ENCODE peak calls at places on chromosomes 13 and 19, in four cellular contexts. K is WTC11, P is HepG2, Y is K562. R is an unnamed sample.

GRCh38 chr13:30713133-30713532 is 22.2 kb upstream of the ALOX5AP start:
- DNase-seq in K (no peak), P (no peak), Y (peak; percentile 6), R (no peak)

GRCh38 chr19:34430738-34431625 is 2.8 kb downstream of the UBA2 start:
- DNase-seq in K (peak; percentile 20), P (peak; percentile 57), Y (peak; percentile 72), R (peak; percentile 77)

GRCh38 chr19:39223703-39224279 is 19.7 kb upstream of the SYCN start:
- DNase-seq in K (peak; percentile 67), P (no peak), Y (peak; percentile 38), R (no peak)

GRCh38 chr19:33720691-33721682 is 75.7 kb upstream of the KCTD15 start:
- DNase-seq in K (no peak), P (peak; percentile 10), Y (peak; percentile 26), R (no peak)

GRCh38 chr13:76816394-76816793 is 69.8 kb downstream of the KCTD12 start:
- DNase-seq in K (no peak), P (no peak), Y (no peak), R (no peak)

GRCh38 chr19:29812080-29812880 is 489 bp downstream of the CCNE1 start:
- DNase-seq in K (peak; percentile 30), P (no peak), Y (no peak), R (peak; percentile 71)

GRCh38 chr13:42401376-42401775 is 129.4 kb downstream of the AKAP11 start:
- DNase-seq in K (no peak), P (no peak), Y (no peak), R (no peak)

GRCh38 chr13:39998166-39998565 is 342.7 kb downstream of the COG6 start:
- DNase-seq in K (no peak), P (no peak), Y (no peak), R (no peak)

GRCh38 chr13:92433963-92434362 is 792.6 kb upstream of the GPC6 start:
- DNase-seq in K (no peak), P (no peak), Y (no peak), R (no peak)

GRCh38 chr19:14146789-14147216 is 10.4 kb upstream of the ASF1B start:
- DNase-seq in K (no peak), P (no peak), Y (peak; percentile 44), R (no peak)

DNA sequence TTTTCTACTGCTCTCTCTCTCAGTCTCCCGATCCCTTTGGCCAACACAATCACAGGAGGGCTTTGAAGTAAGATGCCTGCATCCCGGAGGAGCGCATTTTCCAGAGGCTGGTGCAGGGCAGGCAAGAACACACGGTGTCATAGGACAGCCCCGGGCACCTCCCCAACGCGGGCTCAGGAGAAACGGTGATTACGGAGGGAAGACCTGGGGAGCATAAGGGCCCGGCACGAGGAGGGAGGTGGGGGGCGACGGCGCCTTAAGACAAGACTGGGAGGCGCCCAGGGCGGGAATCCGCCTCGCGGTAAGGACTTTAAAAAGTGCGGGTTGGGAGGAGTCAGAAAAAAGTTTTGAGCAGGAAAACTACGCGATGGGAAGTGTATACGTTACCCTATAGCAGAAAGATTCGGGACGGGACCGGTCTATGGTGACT is 18.7 kb upstream of the ZNF888 start:
- DNase-seq in K (peak; percentile 45), P (no peak), Y (peak; percentile 55), R (peak; percentile 25)
- TF ChIP-seq FOXJ3 in K (no peak), P (no peak), Y (no peak), R (no peak)

DNA sequence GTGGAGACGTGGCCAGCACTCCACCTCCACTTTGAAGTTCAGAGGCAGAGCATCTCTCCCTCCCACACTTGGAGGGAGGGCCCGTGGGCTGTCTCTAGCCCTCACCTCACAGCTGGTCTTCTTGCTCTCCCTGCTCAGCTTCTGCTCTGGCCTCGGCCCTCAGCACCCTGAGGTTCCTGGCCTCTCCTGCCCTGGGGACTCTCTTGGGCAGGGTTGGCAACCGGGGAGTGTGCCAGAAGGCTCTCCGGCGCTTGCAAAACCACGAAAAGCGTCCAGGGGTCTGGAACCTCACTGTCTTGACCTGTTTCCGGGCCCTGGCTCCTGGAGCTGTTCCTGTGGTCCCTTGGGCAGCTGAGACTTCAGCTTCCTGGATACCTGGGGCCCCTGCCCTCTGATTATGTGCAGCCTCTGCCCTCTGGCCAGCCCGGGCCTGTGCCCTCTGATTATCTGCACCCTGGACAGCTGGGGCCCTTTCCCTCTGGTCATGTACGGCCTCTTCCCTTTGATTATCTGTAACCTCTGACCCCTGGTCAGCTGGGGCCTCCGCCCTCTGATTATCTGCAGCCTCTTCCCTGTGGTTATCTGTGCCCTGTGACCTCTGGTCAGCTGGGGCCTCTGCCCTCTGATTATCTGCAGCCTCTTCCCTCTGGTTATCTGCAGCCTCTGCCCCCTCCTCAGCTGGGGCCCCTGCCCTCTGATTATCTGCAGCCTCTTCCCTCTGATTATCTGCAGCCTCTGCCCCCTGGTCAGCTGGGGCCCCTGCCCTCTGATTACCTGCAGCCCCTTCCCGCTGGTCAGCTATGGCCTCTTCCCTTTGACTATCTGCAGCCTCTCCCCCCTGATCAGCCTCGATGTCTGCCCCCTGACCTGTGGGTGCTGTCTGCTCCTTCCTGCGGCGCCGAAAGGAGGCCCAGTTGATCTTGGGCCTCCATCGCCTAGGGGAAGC is 2.0 kb downstream of the CCDC8 start:
- DNase-seq in K (no peak), P (no peak), Y (peak; percentile 63), R (no peak)
- TF ChIP-seq FOXJ3 in K (no peak), P (no peak), Y (no peak), R (no peak)

GRCh38 chr19:10544753-10545251 is 1.1 kb downstream of the ATG4D start:
- DNase-seq in K (no peak), P (no peak), Y (peak; percentile 42), R (peak; percentile 33)
- TF ChIP-seq FOXJ3 in K (no peak), P (no peak), Y (no peak), R (no peak)

DNA sequence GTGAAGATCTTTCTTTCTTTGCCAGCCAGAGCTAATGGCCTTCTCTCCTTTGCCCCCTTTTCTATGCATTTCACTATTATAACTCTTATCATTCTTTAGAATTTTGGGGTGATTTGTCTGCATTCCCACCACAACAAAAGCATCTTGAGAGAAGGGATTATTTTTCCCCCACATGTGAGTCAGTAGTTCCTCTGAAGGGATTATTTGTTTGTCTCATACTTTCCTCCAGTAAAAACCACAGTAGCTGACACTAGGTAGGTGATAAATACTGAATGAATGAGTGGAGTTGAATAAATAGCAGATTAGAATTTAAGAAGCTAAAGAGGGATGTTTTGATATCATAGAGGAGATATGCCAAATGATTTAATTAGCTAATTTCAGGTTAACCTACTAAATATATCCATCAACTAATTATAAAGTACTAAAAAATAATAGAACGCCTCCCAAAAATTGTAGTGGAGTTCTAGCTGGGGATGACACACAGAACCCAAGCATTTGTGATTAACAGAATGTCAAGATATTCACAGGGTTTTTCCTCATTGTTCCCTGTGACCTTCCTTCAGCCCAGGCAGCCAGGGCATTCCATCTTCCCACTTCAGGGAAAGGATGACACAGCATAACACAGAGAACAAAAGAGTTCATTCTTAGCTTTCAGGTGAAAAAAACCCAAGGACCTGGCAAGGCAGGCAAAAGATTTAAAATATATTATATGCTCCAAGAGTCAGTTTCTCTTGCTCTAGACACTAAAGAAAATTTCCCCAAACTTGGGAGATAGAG is 3.5 kb upstream of the TBC1D4 start:
- DNase-seq in K (no peak), P (peak; percentile 81), Y (no peak), R (no peak)
- TF ChIP-seq FOXJ3 in K (no peak), P (no peak), Y (no peak), R (no peak)

R was measured in SK-N-SH.